ENCODE peak calls at places on chromosome 6, in four cellular contexts. V is epithelial cell of esophagus; Q is upper lobe of right lung; G is CD4-positive, alpha-beta T cell. H is an unnamed sample.

GRCh38 chr6:166312832-166313231 is 4.6 kb upstream of the PRR18 start:
- DNase-seq in Q (no peak), G (no peak), V (no peak), H (no peak)

GRCh38 chr6:41028618-41029486 is 10.2 kb downstream of the UNC5CL start:
- DNase-seq in Q (no peak), G (no peak), V (no peak), H (no peak)

GRCh38 chr6:47343631-47344421 is 34.1 kb upstream of the TNFRSF21 start:
- DNase-seq in V (peak), Q (no peak), G (no peak), H (peak)

GRCh38 chr6:158041370-158041769 is 59.7 kb downstream of the SYNJ2 start:
- DNase-seq in V (peak), G (no peak), Q (peak), H (no peak)

GRCh38 chr6:80333342-80333741 is 226.9 kb downstream of the BCKDHB start:
- DNase-seq in Q (no peak), G (no peak), V (no peak), H (no peak)

GRCh38 chr6:146312606-146313005 is 231.0 kb upstream of the RAB32 start:
- DNase-seq in V (peak), G (no peak), Q (no peak), H (no peak)

GRCh38 chr6:5058254-5058653 is 26.9 kb upstream of the PPP1R3G start:
- DNase-seq in Q (no peak), V (no peak), G (no peak), H (no peak)

GRCh38 chr6:116118608-116119007 is 7.3 kb downstream of the COL10A1 start:
- DNase-seq in Q (no peak), G (no peak), V (no peak), H (no peak)

GRCh38 chr6:111830003-111830402 is 43.2 kb downstream of the FYN start:
- DNase-seq in Q (no peak), G (no peak), V (no peak), H (no peak)

GRCh38 chr6:148293181-148293995 is 49.2 kb upstream of the SASH1 start:
- DNase-seq in G (no peak), Q (no peak), V (no peak), H (no peak)

GRCh38 chr6:129701721-129702455 is 8.1 kb downstream of the ARHGAP18 start:
- DNase-seq in Q (no peak), V (no peak), G (no peak), H (no peak)

GRCh38 chr6:129698430-129698829 is 11.5 kb downstream of the ARHGAP18 start:
- DNase-seq in V (no peak), Q (no peak), G (no peak), H (no peak)

GRCh38 chr6:129697788-129698187 is 12.2 kb downstream of the ARHGAP18 start:
- DNase-seq in G (no peak), V (no peak), Q (no peak), H (no peak)

GRCh38 chr6:129699661-129700060 is 10.3 kb downstream of the ARHGAP18 start:
- DNase-seq in G (no peak), Q (no peak), V (no peak), H (no peak)

GRCh38 chr6:129700666-129701065 is 9.3 kb downstream of the ARHGAP18 start:
- DNase-seq in V (no peak), Q (no peak), G (no peak), H (no peak)
- TF ChIP-seq CTCF in V (no peak), Q (no peak), G (no peak), H (no peak)

GRCh38 chr6:25655746-25656145 is 3.7 kb downstream of the SCGN start:
- DNase-seq in Q (no peak), V (no peak), G (no peak), H (no peak)

GRCh38 chr6:25649611-25650010 is 2.4 kb upstream of the SCGN start:
- DNase-seq in V (no peak), G (no peak), Q (no peak), H (no peak)

DNA sequence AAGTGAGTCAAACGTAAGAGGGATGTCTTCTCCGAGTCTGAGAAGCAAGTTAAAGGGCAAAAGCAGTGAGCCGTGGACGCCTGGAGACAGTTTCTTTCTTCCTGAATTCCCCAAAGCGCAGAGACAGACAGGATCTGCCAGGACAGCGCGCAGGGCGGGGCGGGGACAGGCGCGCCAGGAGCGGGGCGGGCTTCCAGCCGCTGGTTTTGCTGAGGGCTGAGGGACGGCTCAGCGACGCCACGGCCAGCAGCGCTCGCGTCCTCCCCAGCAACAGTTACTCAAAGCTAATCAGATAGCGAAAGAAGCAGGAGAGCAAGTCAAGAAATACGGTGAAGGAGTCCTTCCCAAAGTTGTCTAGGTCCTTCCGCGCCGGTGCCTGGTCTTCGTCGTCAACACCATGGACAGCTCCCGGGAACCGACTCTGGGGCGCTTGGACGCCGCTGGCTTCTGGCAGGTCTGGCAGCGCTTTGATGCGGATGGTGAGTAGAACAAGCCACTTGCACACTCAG is at the start of gene SCGN:
- DNase-seq in V (peak), G (peak), Q (peak), H (no peak)
- TF ChIP-seq CTCF in V (no peak), G (no peak), Q (no peak), H (no peak)

DNA sequence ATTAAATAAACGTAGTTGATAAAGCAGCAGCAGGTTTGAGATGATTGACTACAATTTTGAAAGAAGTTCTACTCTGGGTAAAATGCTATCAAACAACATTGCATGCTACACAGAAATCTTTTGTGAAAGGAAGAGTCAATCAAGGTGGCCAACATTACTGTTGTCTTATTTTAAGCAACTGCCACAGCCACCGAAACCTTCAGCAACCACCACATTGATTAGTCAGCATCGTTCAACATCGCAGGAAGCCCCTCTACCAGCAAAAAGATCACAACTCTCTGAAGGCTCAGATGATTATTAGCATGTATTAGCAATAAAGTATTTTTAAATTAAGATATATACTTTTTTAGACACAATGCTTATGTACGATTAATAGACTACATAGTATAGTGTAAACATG is 14.0 kb downstream of the PGBD1 start:
- DNase-seq in V (no peak), Q (no peak), G (no peak), H (no peak)
- TF ChIP-seq CTCF in V (no peak), Q (no peak), G (no peak), H (no peak)

DNA sequence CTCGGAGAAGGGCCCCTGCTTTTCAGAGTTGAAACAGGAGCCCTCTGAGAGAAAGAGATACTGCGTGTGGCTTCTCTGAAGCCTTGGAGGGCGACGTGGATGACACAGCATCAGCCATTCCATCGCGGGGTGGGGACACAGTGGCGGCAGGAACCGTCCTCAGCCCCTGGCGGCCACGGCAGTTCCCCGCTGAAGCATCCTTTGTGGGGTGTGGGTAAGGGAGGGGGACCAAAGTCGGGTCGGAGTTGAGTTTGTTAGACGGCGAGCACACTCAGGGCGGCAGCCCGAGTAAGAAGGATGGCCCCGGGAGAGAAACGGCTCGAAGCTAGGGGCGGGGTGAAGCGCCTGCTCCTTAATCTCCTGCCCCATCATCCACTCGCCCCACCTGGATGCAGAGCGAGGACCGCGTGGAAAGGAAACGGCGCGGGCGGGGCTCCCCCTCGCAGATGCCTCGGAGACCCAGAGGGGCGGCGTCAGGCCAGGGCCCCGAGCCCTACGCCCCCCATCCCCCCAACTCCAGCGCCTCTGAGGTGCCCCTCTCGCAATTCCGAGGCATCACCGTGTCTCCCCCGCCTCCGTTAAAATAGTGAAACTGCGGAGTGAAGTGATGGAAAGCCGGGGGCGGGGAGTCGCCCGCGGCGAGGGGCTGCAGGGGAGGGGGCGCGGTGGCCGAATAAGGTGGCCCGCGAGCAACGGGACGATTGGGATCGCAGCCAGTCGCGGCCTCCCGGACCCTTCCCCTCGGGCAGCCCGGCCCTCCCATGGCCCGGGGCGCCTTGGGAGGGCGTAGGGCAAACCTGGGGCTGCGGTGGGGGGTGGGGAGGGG is 796 bp upstream of the RREB1 start:
- DNase-seq in G (peak), Q (peak), V (peak), H (peak)
- TF ChIP-seq CTCF in G (peak), Q (peak), V (peak), H (peak)

DNA sequence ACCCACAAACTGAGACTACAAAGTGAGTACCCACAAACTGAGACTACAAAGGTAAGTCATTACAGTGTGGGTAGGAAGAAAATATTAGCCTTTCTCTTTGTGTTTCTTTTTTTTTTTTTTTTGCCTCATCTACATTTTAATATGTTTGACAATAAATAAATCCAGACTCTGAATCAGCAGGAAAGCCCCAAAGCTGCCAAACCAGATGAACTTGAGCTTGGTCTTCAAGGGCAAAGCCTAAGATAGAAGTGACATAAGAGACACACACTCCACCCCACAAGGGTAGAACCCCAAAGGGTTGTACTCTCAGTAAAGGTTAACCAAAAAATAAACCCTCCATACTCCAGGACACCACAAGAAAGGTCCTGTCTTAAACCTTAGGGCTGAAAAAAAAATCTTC is 326.8 kb upstream of the ARID1B start:
- DNase-seq in Q (no peak), G (no peak), V (no peak), H (no peak)
- TF ChIP-seq CTCF in Q (no peak), G (no peak), V (no peak), H (no peak)

DNA sequence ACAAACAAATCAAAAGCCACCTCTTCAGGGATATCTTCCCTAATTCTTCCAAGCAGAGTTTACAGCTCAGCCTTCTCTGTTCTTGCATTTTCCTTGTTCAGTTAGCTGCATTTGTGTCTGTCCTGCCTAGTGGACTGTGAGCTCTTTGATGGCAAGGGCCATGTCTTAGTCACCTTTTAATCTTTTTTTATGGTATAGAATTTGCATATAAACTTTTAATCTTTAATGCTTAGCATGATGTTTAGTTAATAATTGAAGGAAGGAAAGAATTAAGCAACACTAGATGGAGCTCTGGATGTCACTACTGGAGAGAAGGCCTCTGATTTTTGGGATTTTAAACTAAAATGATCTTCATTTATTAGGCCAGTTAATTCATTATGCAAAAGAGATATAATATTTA is 12.1 kb downstream of the PPP2R5D start:
- DNase-seq in Q (no peak), V (no peak), G (no peak), H (no peak)
- TF ChIP-seq CTCF in Q (no peak), V (no peak), G (no peak), H (no peak)

GRCh38 chr6:152669894-152670293 is 27.8 kb upstream of the MYCT1 start:
- DNase-seq in G (no peak), Q (no peak), V (peak), H (no peak)
- TF ChIP-seq CTCF in G (no peak), Q (peak), V (peak), H (peak)